ENCODE peak calls at places on chromosome 17, in ten cellular contexts. Z, D, G, B, U, S, H, Y, C and W are unnamed samples.

GRCh38 chr17:32298721-32299578 is 33.3 kb downstream of the RHBDL3 start:
- DNase-seq in B (no peak), Z (no peak), D (no peak), C (no peak), Y (no peak), S (peak), G (no peak), H (no peak), U (no peak), W (no peak)

GRCh38 chr17:28960256-28961106 is 9.2 kb upstream of the PHF12 start:
- DNase-seq in S (no peak), B (peak), G (no peak), Z (no peak), C (no peak), U (no peak), H (no peak), Y (no peak), D (no peak), W (no peak)

GRCh38 chr17:6512552-6512951 is 43.8 kb downstream of the PITPNM3 start:
- DNase-seq in G (peak), B (no peak), Z (no peak), D (no peak), S (no peak), Y (no peak), U (no peak), C (no peak), H (no peak), W (no peak)

GRCh38 chr17:2239882-2240430 is 63.6 kb downstream of the SMG6 start:
- DNase-seq in G (peak), Z (peak), Y (peak), H (peak), D (peak), U (peak), B (no peak), C (no peak), S (no peak), W (peak)

GRCh38 chr17:9050801-9051401 is 29.6 kb downstream of the NTN1 start:
- DNase-seq in U (no peak), B (no peak), S (peak), H (peak), G (no peak), D (peak), C (no peak), Z (no peak), Y (no peak), W (no peak)

GRCh38 chr17:50035930-50036329 is 20.0 kb upstream of the ITGA3 start:
- DNase-seq in G (no peak), D (no peak), C (no peak), Y (no peak), H (no peak), S (no peak), Z (no peak), B (no peak), U (no peak), W (no peak)

GRCh38 chr17:59331129-59331928 is at the start of gene YPEL2:
- DNase-seq in Z (peak), Y (peak), H (peak), D (peak), C (peak), G (peak), U (peak), B (peak), S (peak), W (peak)

GRCh38 chr17:10616502-10617119 is 40.5 kb downstream of the MYH3 start:
- DNase-seq in S (peak), B (peak), Y (peak), D (peak), U (peak), G (peak), H (peak), Z (no peak), C (peak), W (peak)

GRCh38 chr17:75367312-75367711 is 38.2 kb downstream of the GRB2 start:
- DNase-seq in U (peak), Z (no peak), S (no peak), D (peak), H (peak), G (peak), Y (peak), B (no peak), C (no peak), W (no peak)

DNA sequence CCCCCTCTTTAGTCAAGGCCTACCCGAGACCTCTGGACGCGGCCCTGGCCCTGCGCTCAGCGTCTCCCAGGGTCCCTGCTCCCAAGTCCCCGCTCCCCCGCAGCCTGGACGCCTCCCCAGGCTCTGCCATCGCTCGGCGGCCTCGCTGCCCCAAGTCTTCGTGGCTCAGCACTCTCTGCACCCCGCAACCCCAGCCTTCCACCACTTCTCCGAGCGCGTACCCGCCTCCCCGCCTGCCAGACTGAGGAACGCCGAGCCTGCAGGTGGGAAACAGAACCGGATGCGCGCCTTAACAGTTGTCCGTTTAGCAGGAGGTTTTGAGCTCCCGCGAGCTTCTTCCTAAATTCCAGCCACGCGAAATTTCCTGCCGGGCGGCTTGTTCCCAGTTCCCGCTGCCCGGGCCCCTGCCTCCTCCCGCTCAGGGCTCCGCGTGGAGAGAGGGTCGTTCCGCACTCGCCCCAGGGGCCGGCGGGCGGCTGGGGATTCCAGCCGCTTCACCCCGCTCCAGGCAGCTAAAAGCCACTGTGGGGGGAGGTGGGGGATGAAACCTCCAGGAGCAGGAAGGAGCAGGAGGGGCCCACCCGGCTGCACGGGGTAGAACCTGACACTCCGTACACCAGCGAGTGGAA is 87.7 kb downstream of the KCNJ12 start:
- DNase-seq in S (peak), H (no peak), B (no peak), U (no peak), G (no peak), C (no peak), Y (no peak), D (no peak), Z (no peak), W (no peak)
- H3K4me3 ChIP-seq in S (peak), H (no peak), B (no peak), U (no peak), G (no peak), C (no peak), Y (no peak), D (no peak), Z (no peak), W (no peak)

GRCh38 chr17:78315355-78316114 is 44.3 kb downstream of the SOCS3 start:
- DNase-seq in U (peak), B (peak), Z (no peak), Y (peak), C (peak), D (peak), G (peak), H (peak), S (no peak), W (peak)
- TF ChIP-seq CTCF in U (peak), B (no peak), Z (no peak), Y (peak), C (no peak), D (peak), G (peak), H (peak), S (no peak), W (no peak)

GRCh38 chr17:68497885-68498319 is 14.3 kb upstream of the PRKAR1A start:
- DNase-seq in D (no peak), B (no peak), H (no peak), Z (peak), G (no peak), Y (no peak), U (no peak), C (no peak), S (no peak), W (no peak)
- H3K4me3 ChIP-seq in D (no peak), B (no peak), H (no peak), Z (no peak), G (no peak), Y (no peak), U (no peak), C (no peak), S (no peak), W (no peak)

DNA sequence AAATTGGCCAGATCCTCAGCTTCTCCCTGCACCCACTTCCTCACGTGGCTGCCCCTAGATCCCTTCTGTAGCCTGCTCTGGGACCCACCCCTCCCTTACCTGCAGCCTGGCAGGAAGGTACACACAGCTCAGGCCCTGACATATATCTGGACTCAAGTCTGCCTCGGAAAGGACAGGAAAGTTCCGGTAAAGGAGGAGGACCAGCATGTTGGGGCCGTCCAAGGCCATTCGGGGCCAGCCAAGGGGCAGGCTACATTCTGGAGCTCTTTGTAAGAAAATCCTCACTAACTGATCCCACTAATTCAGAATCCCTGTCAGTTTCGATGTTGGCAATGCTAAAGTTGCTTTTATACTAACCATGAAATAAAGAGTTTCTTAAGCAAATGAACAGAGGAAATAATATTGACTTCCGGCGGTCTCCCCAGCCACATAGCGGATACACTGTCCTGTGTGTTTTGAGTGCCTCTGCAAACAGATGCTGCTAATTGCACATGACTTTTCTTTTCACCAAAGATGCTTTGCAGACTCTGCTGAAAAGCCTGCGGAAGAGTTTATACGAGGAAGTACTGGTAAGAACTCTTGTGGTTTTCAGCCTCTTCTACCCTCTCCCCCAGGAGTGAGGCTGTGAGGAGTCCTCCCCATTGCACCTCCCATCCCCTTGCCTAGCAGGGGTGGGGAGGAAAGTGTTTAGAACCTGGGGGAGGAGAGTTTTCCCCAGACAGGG is 54.8 kb downstream of the PLXDC1 start:
- DNase-seq in H (no peak), D (no peak), Z (no peak), B (no peak), C (no peak), G (no peak), Y (no peak), S (no peak), U (no peak), W (no peak)
- TF ChIP-seq CTCF in H (no peak), D (no peak), Z (no peak), B (no peak), C (no peak), G (no peak), Y (no peak), S (no peak), U (no peak), W (no peak)

DNA sequence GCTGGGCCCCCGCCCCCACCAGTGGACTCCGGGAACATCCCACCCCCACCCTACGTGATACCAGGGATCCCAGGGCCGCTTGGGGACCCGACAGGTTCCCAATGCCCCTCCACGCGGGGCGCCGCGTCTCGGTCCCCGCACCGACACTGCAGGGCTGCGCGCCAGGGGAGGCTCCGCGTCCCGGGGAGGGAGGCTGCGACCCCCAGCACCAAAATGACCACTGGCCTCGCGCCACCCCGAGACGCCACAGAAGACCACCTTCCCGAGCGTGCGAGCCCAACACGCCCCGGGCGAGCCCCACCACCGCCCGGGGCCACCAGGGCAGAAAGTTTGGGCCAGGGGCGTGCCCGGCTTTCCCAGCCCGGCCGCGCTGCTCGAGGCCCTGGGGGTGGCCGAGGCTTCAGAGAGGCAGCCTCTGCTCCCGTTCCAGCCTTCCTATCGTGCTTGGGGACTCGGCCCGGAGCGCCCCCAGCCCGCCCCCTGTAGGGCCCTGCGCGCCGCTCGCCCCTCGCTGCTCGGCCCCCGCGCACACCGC is 1.2 kb downstream of the RBFOX3 start:
- DNase-seq in S (peak), B (no peak), Y (no peak), H (peak), C (no peak), D (no peak), Z (no peak), G (no peak), U (no peak), W (no peak)
- H3K4me3 ChIP-seq in S (peak), B (no peak), Y (no peak), H (peak), C (no peak), D (no peak), Z (no peak), G (no peak), U (no peak), W (no peak)

GRCh38 chr17:58320163-58320558 is 8.4 kb downstream of the TSPOAP1 start:
- DNase-seq in B (peak), S (no peak), C (peak), G (no peak), D (no peak), Z (no peak), H (no peak), U (no peak), Y (no peak), W (no peak)
- TF ChIP-seq CTCF in B (no peak), S (no peak), C (no peak), G (no peak), D (no peak), Z (no peak), H (no peak), U (no peak), Y (no peak), W (no peak)